ENCODE peak calls at places on chromosomes 16 and 17, in eight cellular contexts. C is IMR-90; U is GM12891; D is RWPE1; F is effector CD4-positive, alpha-beta T cell; I is activated CD4-positive, alpha-beta T cell treated with anti-CD3 and anti-CD28 coated beads, Interleukin-2, amount 50 U/mL, for 48 hours; Q is sciatic nerve; N is coronary artery. R is an unnamed sample.

GRCh38 chr17:40419559-40420331 is 2.0 kb upstream of the TOP2A start:
- DNase-seq in C (no peak), U (no peak), D (no peak), F (no peak), I (no peak), Q (peak), N (no peak), R (no peak)

GRCh38 chr17:17232303-17232621 is 4.7 kb downstream of the FLCN start:
- DNase-seq in C (no peak), U (no peak), D (no peak), F (no peak), I (no peak), Q (no peak), N (no peak), R (no peak)

GRCh38 chr17:74840989-74841666 is 18.6 kb downstream of the GRIN2C start:
- DNase-seq in C (peak), U (no peak), D (peak), F (no peak), I (no peak), Q (peak), N (no peak), R (no peak)

GRCh38 chr17:49471089-49471683 is 23.9 kb upstream of the NGFR start:
- DNase-seq in C (no peak), U (no peak), D (no peak), F (no peak), I (no peak), Q (no peak), N (no peak), R (no peak)

GRCh38 chr17:77164483-77165030 is 23.8 kb downstream of the SEC14L1 start:
- DNase-seq in C (peak), U (no peak), D (no peak), F (no peak), I (no peak), Q (no peak), N (no peak), R (no peak)

GRCh38 chr16:85473909-85474640 is 139.0 kb upstream of the GSE1 start:
- DNase-seq in C (no peak), U (no peak), D (no peak), F (no peak), I (no peak), Q (no peak), N (no peak), R (no peak)

GRCh38 chr17:12613566-12613965 is 52.1 kb upstream of the MYOCD start:
- DNase-seq in C (peak), U (no peak), D (no peak), F (no peak), I (no peak), Q (no peak), N (no peak), R (no peak)

GRCh38 chr16:67186550-67186950 is 2.8 kb upstream of the MATCAP1 start:
- DNase-seq in C (no peak), U (no peak), D (no peak), F (no peak), I (no peak), Q (no peak), N (no peak), R (no peak)

GRCh38 chr17:57874434-57875108 is 24.7 kb upstream of the MRPS23 start:
- DNase-seq in C (peak), U (no peak), D (no peak), F (no peak), I (peak), Q (peak), N (peak), R (peak)

GRCh38 chr17:8922451-8922850 is 43.1 kb downstream of the PIK3R5 start:
- DNase-seq in C (peak), U (no peak), D (peak), F (no peak), I (no peak), Q (no peak), N (no peak), R (no peak)

GRCh38 chr17:1484586-1485310 is 7.7 kb downstream of the MYO1C start:
- DNase-seq in C (no peak), U (peak), D (peak), F (peak), I (peak), Q (peak), N (peak), R (peak)

GRCh38 chr17:17143501-17143900 is 62.6 kb downstream of the PLD6 start:
- DNase-seq in C (no peak), U (no peak), D (no peak), F (no peak), I (no peak), Q (no peak), N (no peak), R (no peak)

GRCh38 chr17:31015639-31016038 is 44.8 kb downstream of the RNF135 start:
- DNase-seq in C (no peak), U (no peak), D (no peak), F (no peak), I (no peak), Q (no peak), N (no peak), R (no peak)

GRCh38 chr17:41338961-41339485 is 11.6 kb downstream of the KRT33A start:
- DNase-seq in C (peak), U (no peak), D (peak), F (peak), I (no peak), Q (no peak), N (no peak), R (peak)

GRCh38 chr17:59038734-59039133 is 67.9 kb downstream of the TRIM37 start:
- DNase-seq in C (peak), U (no peak), D (no peak), F (no peak), I (peak), Q (no peak), N (no peak), R (no peak)

GRCh38 chr16:12063435-12063834 is 86.9 kb downstream of the SNX29 start:
- DNase-seq in C (no peak), U (no peak), D (no peak), F (no peak), I (no peak), Q (no peak), N (no peak), R (no peak)

GRCh38 chr16:85435298-85435697 is 177.8 kb upstream of the GSE1 start:
- DNase-seq in C (no peak), U (no peak), D (no peak), F (no peak), I (no peak), Q (no peak), N (no peak), R (no peak)

GRCh38 chr17:7634384-7634783 is 4.4 kb downstream of the SHBG start:
- DNase-seq in C (peak), U (no peak), D (peak), F (no peak), I (peak), Q (peak), N (no peak), R (no peak)

GRCh38 chr16:1129106-1129960 is 23.6 kb upstream of the CACNA1H start:
- DNase-seq in C (no peak), U (no peak), D (no peak), F (no peak), I (no peak), Q (no peak), N (no peak), R (no peak)

GRCh38 chr17:1347681-1348318 is 52.2 kb downstream of the YWHAE start:
- DNase-seq in C (peak), U (no peak), D (no peak), F (no peak), I (peak), Q (no peak), N (no peak), R (peak)

GRCh38 chr16:8928467-8928957 is 35.2 kb downstream of the USP7 start:
- DNase-seq in C (peak), U (no peak), D (no peak), F (no peak), I (peak), Q (no peak), N (no peak), R (peak)

GRCh38 chr16:22665048-22665797 is 148.7 kb upstream of the HS3ST2 start:
- DNase-seq in C (no peak), U (no peak), D (no peak), F (no peak), I (no peak), Q (no peak), N (peak), R (no peak)

GRCh38 chr17:7002288-7003047 is 6.6 kb downstream of the ALOX12 start:
- DNase-seq in C (no peak), U (no peak), D (no peak), F (no peak), I (no peak), Q (no peak), N (no peak), R (no peak)

GRCh38 chr17:9346296-9346926 is 229.2 kb downstream of the STX8 start:
- DNase-seq in C (peak), U (no peak), D (no peak), F (no peak), I (peak), Q (no peak), N (no peak), R (no peak)

GRCh38 chr16:24273511-24273910 is 17.4 kb downstream of the CACNG3 start:
- DNase-seq in C (peak), U (no peak), D (peak), F (no peak), I (no peak), Q (no peak), N (no peak), R (no peak)

GRCh38 chr17:81517009-81517338 is 4.4 kb upstream of the ACTG1 start:
- DNase-seq in C (no peak), U (no peak), D (no peak), F (no peak), I (no peak), Q (no peak), N (no peak), R (no peak)

GRCh38 chr17:76701471-76701967 is 9.2 kb downstream of the MXRA7 start:
- DNase-seq in C (no peak), U (no peak), D (no peak), F (no peak), I (no peak), Q (no peak), N (no peak), R (no peak)

R was measured in stimulated activated naive CD4-positive, alpha-beta T cell treated with Interleukin-2 at 50 U/mL for 16 hours.